ENCODE peak calls at places on chromosome 11, in six cellular contexts. One of them, this sample, is unnamed.

GRCh38 chr11:76810151-76810853 is 27.1 kb downstream of the TSKU start:
- DNase-seq in right lobe of liver: no peak
- DNase-seq in keratinocyte: no peak
- DNase-seq in right cardiac atrium: no peak
- DNase-seq in tibial artery: no peak
- DNase-seq in CD8-positive, alpha-beta memory T cell: no peak
- DNase-seq in this sample: no peak

GRCh38 chr11:9264381-9265210 is 554 bp downstream of the DENND5A start:
- DNase-seq in right cardiac atrium: peak; percentile 79
- DNase-seq in right lobe of liver: peak; percentile 51
- DNase-seq in CD8-positive, alpha-beta memory T cell: peak; percentile 0
- DNase-seq in tibial artery: peak; percentile 81
- DNase-seq in keratinocyte: no peak
- DNase-seq in this sample: peak; percentile 84

GRCh38 chr11:44314733-44315132 is 4.8 kb upstream of the ALX4 start:
- DNase-seq in right lobe of liver: no peak
- DNase-seq in CD8-positive, alpha-beta memory T cell: no peak
- DNase-seq in right cardiac atrium: no peak
- DNase-seq in tibial artery: no peak
- DNase-seq in keratinocyte: no peak
- DNase-seq in this sample: no peak

GRCh38 chr11:40417627-40418026 is 1041.8 kb downstream of the LRRC4C start:
- DNase-seq in right lobe of liver: no peak
- DNase-seq in CD8-positive, alpha-beta memory T cell: no peak
- DNase-seq in right cardiac atrium: no peak
- DNase-seq in tibial artery: no peak
- DNase-seq in keratinocyte: no peak
- DNase-seq in this sample: no peak

GRCh38 chr11:69309800-69310280 is 15.9 kb downstream of the MYEOV start:
- DNase-seq in right lobe of liver: no peak
- DNase-seq in keratinocyte: no peak
- DNase-seq in tibial artery: no peak
- DNase-seq in CD8-positive, alpha-beta memory T cell: no peak
- DNase-seq in right cardiac atrium: no peak
- DNase-seq in this sample: no peak

GRCh38 chr11:64305691-64306562 is 603 bp downstream of the ESRRA start:
- DNase-seq in right lobe of liver: peak; percentile 86
- DNase-seq in CD8-positive, alpha-beta memory T cell: peak; percentile 61
- DNase-seq in keratinocyte: no peak
- DNase-seq in tibial artery: peak; percentile 54
- DNase-seq in right cardiac atrium: peak; percentile 77
- DNase-seq in this sample: peak; percentile 78

GRCh38 chr11:16511109-16511806 is 154.9 kb upstream of the SOX6 start:
- DNase-seq in keratinocyte: no peak
- DNase-seq in right lobe of liver: no peak
- DNase-seq in right cardiac atrium: no peak
- DNase-seq in tibial artery: no peak
- DNase-seq in CD8-positive, alpha-beta memory T cell: no peak
- DNase-seq in this sample: no peak

GRCh38 chr11:38814670-38815069 is 2216.6 kb upstream of the RAG2 start:
- DNase-seq in right cardiac atrium: no peak
- DNase-seq in right lobe of liver: no peak
- DNase-seq in tibial artery: no peak
- DNase-seq in keratinocyte: no peak
- DNase-seq in CD8-positive, alpha-beta memory T cell: no peak
- DNase-seq in this sample: no peak

GRCh38 chr11:10654211-10655150 is 39.1 kb downstream of the IRAG1 start:
- DNase-seq in CD8-positive, alpha-beta memory T cell: peak; percentile 3
- DNase-seq in right lobe of liver: no peak
- DNase-seq in keratinocyte: no peak
- DNase-seq in tibial artery: no peak
- DNase-seq in right cardiac atrium: no peak
- DNase-seq in this sample: no peak

GRCh38 chr11:87473174-87473573 is 435.4 kb downstream of the TMEM135 start:
- DNase-seq in right lobe of liver: no peak
- DNase-seq in right cardiac atrium: no peak
- DNase-seq in tibial artery: no peak
- DNase-seq in keratinocyte: peak; percentile 41
- DNase-seq in CD8-positive, alpha-beta memory T cell: no peak
- DNase-seq in this sample: no peak

GRCh38 chr11:32333335-32333991 is 101.9 kb downstream of the WT1 start:
- DNase-seq in right cardiac atrium: peak; percentile 55
- DNase-seq in tibial artery: peak; percentile 49
- DNase-seq in keratinocyte: no peak
- DNase-seq in right lobe of liver: peak; percentile 67
- DNase-seq in CD8-positive, alpha-beta memory T cell: no peak
- DNase-seq in this sample: peak; percentile 59

GRCh38 chr11:30424851-30425250 is 101.9 kb downstream of the ARL14EP start:
- DNase-seq in right lobe of liver: no peak
- DNase-seq in CD8-positive, alpha-beta memory T cell: no peak
- DNase-seq in tibial artery: no peak
- DNase-seq in right cardiac atrium: no peak
- DNase-seq in keratinocyte: no peak
- DNase-seq in this sample: no peak

GRCh38 chr11:33713162-33713913 is 12.7 kb upstream of the C11orf91 start:
- DNase-seq in keratinocyte: no peak
- DNase-seq in right lobe of liver: no peak
- DNase-seq in CD8-positive, alpha-beta memory T cell: no peak
- DNase-seq in tibial artery: no peak
- DNase-seq in right cardiac atrium: no peak
- DNase-seq in this sample: no peak

GRCh38 chr11:107956543-107956942 is 28.3 kb downstream of the RAB39A start:
- DNase-seq in right cardiac atrium: no peak
- DNase-seq in keratinocyte: no peak
- DNase-seq in tibial artery: no peak
- DNase-seq in CD8-positive, alpha-beta memory T cell: no peak
- DNase-seq in right lobe of liver: no peak
- DNase-seq in this sample: no peak

GRCh38 chr11:92152245-92152644 is 72.4 kb upstream of the FAT3 start:
- DNase-seq in right lobe of liver: peak; percentile 18
- DNase-seq in keratinocyte: no peak
- DNase-seq in right cardiac atrium: no peak
- DNase-seq in tibial artery: no peak
- DNase-seq in CD8-positive, alpha-beta memory T cell: no peak
- DNase-seq in this sample: no peak

GRCh38 chr11:11387201-11387600 is 34.2 kb upstream of the CSNK2A3 start:
- DNase-seq in right cardiac atrium: no peak
- DNase-seq in keratinocyte: no peak
- DNase-seq in right lobe of liver: no peak
- DNase-seq in tibial artery: no peak
- DNase-seq in CD8-positive, alpha-beta memory T cell: no peak
- DNase-seq in this sample: no peak

GRCh38 chr11:70772950-70773349 is 374.6 kb downstream of the CTTN start:
- DNase-seq in right cardiac atrium: no peak
- DNase-seq in CD8-positive, alpha-beta memory T cell: no peak
- DNase-seq in tibial artery: no peak
- DNase-seq in keratinocyte: no peak
- DNase-seq in right lobe of liver: no peak
- DNase-seq in this sample: no peak

GRCh38 chr11:19284881-19285280 is 44.1 kb upstream of the E2F8 start:
- DNase-seq in right cardiac atrium: no peak
- DNase-seq in right lobe of liver: no peak
- DNase-seq in CD8-positive, alpha-beta memory T cell: no peak
- DNase-seq in tibial artery: no peak
- DNase-seq in keratinocyte: no peak
- DNase-seq in this sample: no peak

GRCh38 chr11:8034604-8035224 is 46.3 kb upstream of the TUB start:
- DNase-seq in tibial artery: no peak
- DNase-seq in right lobe of liver: no peak
- DNase-seq in right cardiac atrium: no peak
- DNase-seq in CD8-positive, alpha-beta memory T cell: no peak
- DNase-seq in keratinocyte: no peak
- DNase-seq in this sample: no peak

GRCh38 chr11:126148317-126148716 is 63.1 kb downstream of the RPUSD4 start:
- DNase-seq in right cardiac atrium: no peak
- DNase-seq in tibial artery: no peak
- DNase-seq in CD8-positive, alpha-beta memory T cell: no peak
- DNase-seq in right lobe of liver: no peak
- DNase-seq in keratinocyte: no peak
- DNase-seq in this sample: peak; percentile 4

GRCh38 chr11:75625970-75626691 is 42.7 kb downstream of the MAP6 start:
- DNase-seq in tibial artery: no peak
- DNase-seq in right cardiac atrium: no peak
- DNase-seq in right lobe of liver: no peak
- DNase-seq in keratinocyte: no peak
- DNase-seq in CD8-positive, alpha-beta memory T cell: no peak
- DNase-seq in this sample: no peak

GRCh38 chr11:14417186-14417585 is 58.2 kb upstream of the RRAS2 start:
- DNase-seq in right lobe of liver: no peak
- DNase-seq in keratinocyte: no peak
- DNase-seq in tibial artery: no peak
- DNase-seq in right cardiac atrium: no peak
- DNase-seq in CD8-positive, alpha-beta memory T cell: no peak
- DNase-seq in this sample: no peak

GRCh38 chr11:14249121-14249963 is 109.6 kb downstream of the RRAS2 start:
- DNase-seq in right cardiac atrium: peak; percentile 47
- DNase-seq in right lobe of liver: peak; percentile 53
- DNase-seq in CD8-positive, alpha-beta memory T cell: peak; percentile 55
- DNase-seq in tibial artery: peak; percentile 51
- DNase-seq in keratinocyte: peak; percentile 9
- DNase-seq in this sample: peak; percentile 64

GRCh38 chr11:104352036-104352435 is 188.1 kb upstream of the PDGFD start:
- DNase-seq in tibial artery: no peak
- DNase-seq in right cardiac atrium: no peak
- DNase-seq in CD8-positive, alpha-beta memory T cell: no peak
- DNase-seq in keratinocyte: no peak
- DNase-seq in right lobe of liver: no peak
- DNase-seq in this sample: no peak

GRCh38 chr11:10488121-10488580 is 33.1 kb downstream of the AMPD3 start:
- DNase-seq in right lobe of liver: no peak
- DNase-seq in right cardiac atrium: no peak
- DNase-seq in CD8-positive, alpha-beta memory T cell: no peak
- DNase-seq in tibial artery: no peak
- DNase-seq in keratinocyte: peak; percentile 98
- DNase-seq in this sample: no peak

GRCh38 chr11:33262016-33262638 is 4.9 kb downstream of the HIPK3 start:
- DNase-seq in tibial artery: no peak
- DNase-seq in keratinocyte: no peak
- DNase-seq in right cardiac atrium: no peak
- DNase-seq in CD8-positive, alpha-beta memory T cell: no peak
- DNase-seq in right lobe of liver: no peak
- DNase-seq in this sample: no peak

GRCh38 chr11:289706-290620 is 1.0 kb downstream of the PGGHG start:
- DNase-seq in keratinocyte: no peak
- DNase-seq in right cardiac atrium: no peak
- DNase-seq in tibial artery: peak; percentile 22
- DNase-seq in right lobe of liver: peak; percentile 22
- DNase-seq in CD8-positive, alpha-beta memory T cell: peak; percentile 34
- DNase-seq in this sample: peak; percentile 74

GRCh38 chr11:117313828-117314768 is 2.0 kb downstream of the BACE1 start:
- DNase-seq in CD8-positive, alpha-beta memory T cell: no peak
- DNase-seq in keratinocyte: no peak
- DNase-seq in tibial artery: no peak
- DNase-seq in right lobe of liver: no peak
- DNase-seq in right cardiac atrium: no peak
- DNase-seq in this sample: peak; percentile 40
- H3K4me3 ChIP-seq in CD8-positive, alpha-beta memory T cell: no peak overlapping the region
- H3K4me3 ChIP-seq in keratinocyte: no peak overlapping the region
- H3K4me3 ChIP-seq in tibial artery: no peak overlapping the region
- H3K4me3 ChIP-seq in right lobe of liver: no peak overlapping the region
- H3K4me3 ChIP-seq in right cardiac atrium: peak overlapping the region; percentile 88
- H3K4me3 ChIP-seq in this sample: no peak overlapping the region

GRCh38 chr11:114137054-114137453 is 77.5 kb downstream of the ZBTB16 start:
- DNase-seq in CD8-positive, alpha-beta memory T cell: no peak
- DNase-seq in tibial artery: no peak
- DNase-seq in right lobe of liver: no peak
- DNase-seq in right cardiac atrium: no peak
- DNase-seq in keratinocyte: no peak
- DNase-seq in this sample: no peak
- H3K4me1 ChIP-seq in CD8-positive, alpha-beta memory T cell: peaks cover 26% of the 10 kb centered on the region
- H3K4me1 ChIP-seq in tibial artery: peaks cover 4% of the 10 kb centered on the region
- H3K4me1 ChIP-seq in right lobe of liver: peaks cover 6% of the 10 kb centered on the region
- H3K4me1 ChIP-seq in right cardiac atrium: peaks cover 80% of the 10 kb centered on the region
- H3K4me1 ChIP-seq in keratinocyte: no peaks in the 10 kb centered on the region
- H3K4me1 ChIP-seq in this sample: peaks cover 14% of the 10 kb centered on the region

GRCh38 chr11:67695606-67696005 is 21.2 kb upstream of the ALDH3B2 start:
- DNase-seq in keratinocyte: no peak
- DNase-seq in tibial artery: no peak
- DNase-seq in right cardiac atrium: no peak
- DNase-seq in right lobe of liver: no peak
- DNase-seq in CD8-positive, alpha-beta memory T cell: no peak
- DNase-seq in this sample: no peak
- H3K4me3 ChIP-seq in keratinocyte: peak overlapping the region; percentile 28
- H3K4me3 ChIP-seq in tibial artery: no peak overlapping the region
- H3K4me3 ChIP-seq in right cardiac atrium: no peak overlapping the region
- H3K4me3 ChIP-seq in right lobe of liver: no peak overlapping the region
- H3K4me3 ChIP-seq in CD8-positive, alpha-beta memory T cell: no peak overlapping the region
- H3K4me3 ChIP-seq in this sample: no peak overlapping the region

GRCh38 chr11:65880844-65881421 is 1.3 kb downstream of the CTSW start:
- DNase-seq in right cardiac atrium: no peak
- DNase-seq in right lobe of liver: no peak
- DNase-seq in tibial artery: no peak
- DNase-seq in keratinocyte: no peak
- DNase-seq in CD8-positive, alpha-beta memory T cell: peak; percentile 28
- DNase-seq in this sample: peak; percentile 30
- H3K4me1 ChIP-seq in right cardiac atrium: no peaks in the 10 kb centered on the region
- H3K4me1 ChIP-seq in right lobe of liver: no peaks in the 10 kb centered on the region
- H3K4me1 ChIP-seq in tibial artery: no peaks in the 10 kb centered on the region
- H3K4me1 ChIP-seq in keratinocyte: no peaks in the 10 kb centered on the region
- H3K4me1 ChIP-seq in CD8-positive, alpha-beta memory T cell: peaks cover 46% of the 10 kb centered on the region
- H3K4me1 ChIP-seq in this sample: no peaks in the 10 kb centered on the region

GRCh38 chr11:45688472-45689033 is 23.1 kb upstream of the CHST1 start:
- DNase-seq in right cardiac atrium: no peak
- DNase-seq in keratinocyte: no peak
- DNase-seq in CD8-positive, alpha-beta memory T cell: no peak
- DNase-seq in right lobe of liver: no peak
- DNase-seq in tibial artery: no peak
- DNase-seq in this sample: no peak
- H3K4me3 ChIP-seq in right cardiac atrium: no peak overlapping the region
- H3K4me3 ChIP-seq in keratinocyte: no peak overlapping the region
- H3K4me3 ChIP-seq in CD8-positive, alpha-beta memory T cell: no peak overlapping the region
- H3K4me3 ChIP-seq in right lobe of liver: no peak overlapping the region
- H3K4me3 ChIP-seq in tibial artery: no peak overlapping the region
- H3K4me3 ChIP-seq in this sample: no peak overlapping the region

This sample was measured in aorta.